ENCODE peak calls at places on chromosomes 11 and 22, in eight cellular contexts. One of them, this sample, is unnamed. For H3K4me1, the result is how much of the 10 kb centered on the place peaks cover.

GRCh38 chr22:29344137-29344536 is 28.6 kb upstream of the RASL10A start:
- DNase-seq in thoracic aorta: peak
- DNase-seq in kidney: no peak
- DNase-seq in tibial nerve: no peak
- DNase-seq in Panc1: peak
- DNase-seq in BE2C: peak
- DNase-seq in endodermal cell: no peak
- DNase-seq in Peyer's patch: no peak
- DNase-seq in this sample: peak

GRCh38 chr22:37273846-37274225 is 8.5 kb upstream of the CYTH4 start:
- DNase-seq in thoracic aorta: no peak
- DNase-seq in endodermal cell: no peak
- DNase-seq in kidney: no peak
- DNase-seq in tibial nerve: no peak
- DNase-seq in Panc1: no peak
- DNase-seq in Peyer's patch: no peak
- DNase-seq in BE2C: no peak
- DNase-seq in this sample: no peak

GRCh38 chr22:24420072-24420976 is 7.1 kb upstream of the ADORA2A start:
- DNase-seq in thoracic aorta: no peak
- DNase-seq in BE2C: no peak
- DNase-seq in kidney: peak
- DNase-seq in Peyer's patch: no peak
- DNase-seq in endodermal cell: no peak
- DNase-seq in tibial nerve: no peak
- DNase-seq in Panc1: no peak
- DNase-seq in this sample: no peak

GRCh38 chr11:111526501-111526900 is 11.9 kb downstream of the HOATZ start:
- DNase-seq in tibial nerve: no peak
- DNase-seq in Peyer's patch: no peak
- DNase-seq in Panc1: peak
- DNase-seq in endodermal cell: no peak
- DNase-seq in kidney: no peak
- DNase-seq in thoracic aorta: no peak
- DNase-seq in BE2C: no peak
- DNase-seq in this sample: no peak

GRCh38 chr11:79404325-79404724 is 36.5 kb downstream of the TENM4 start:
- DNase-seq in kidney: no peak
- DNase-seq in thoracic aorta: no peak
- DNase-seq in tibial nerve: peak
- DNase-seq in endodermal cell: no peak
- DNase-seq in BE2C: no peak
- DNase-seq in Peyer's patch: no peak
- DNase-seq in Panc1: no peak
- DNase-seq in this sample: no peak

GRCh38 chr22:25482868-25483639 is 81.4 kb upstream of the GRK3 start:
- DNase-seq in endodermal cell: no peak
- DNase-seq in tibial nerve: no peak
- DNase-seq in Peyer's patch: no peak
- DNase-seq in Panc1: no peak
- DNase-seq in thoracic aorta: no peak
- DNase-seq in BE2C: no peak
- DNase-seq in kidney: no peak
- DNase-seq in this sample: no peak

GRCh38 chr22:16974298-16975084 is 33.5 kb downstream of the GAB4 start:
- DNase-seq in Peyer's patch: no peak
- DNase-seq in kidney: no peak
- DNase-seq in endodermal cell: peak
- DNase-seq in tibial nerve: no peak
- DNase-seq in thoracic aorta: no peak
- DNase-seq in BE2C: no peak
- DNase-seq in Panc1: no peak
- DNase-seq in this sample: no peak

GRCh38 chr11:14645247-14645912 is 1.8 kb downstream of the PDE3B start:
- DNase-seq in Panc1: no peak
- DNase-seq in BE2C: no peak
- DNase-seq in endodermal cell: no peak
- DNase-seq in kidney: no peak
- DNase-seq in thoracic aorta: no peak
- DNase-seq in tibial nerve: no peak
- DNase-seq in Peyer's patch: no peak
- DNase-seq in this sample: no peak

GRCh38 chr11:77522215-77522614 is 48.3 kb upstream of the PAK1 start:
- DNase-seq in endodermal cell: no peak
- DNase-seq in Peyer's patch: no peak
- DNase-seq in tibial nerve: no peak
- DNase-seq in Panc1: no peak
- DNase-seq in kidney: no peak
- DNase-seq in thoracic aorta: no peak
- DNase-seq in BE2C: no peak
- DNase-seq in this sample: no peak

GRCh38 chr22:23151827-23152226 is 6.5 kb downstream of the RAB36 start:
- DNase-seq in BE2C: no peak
- DNase-seq in Panc1: no peak
- DNase-seq in tibial nerve: no peak
- DNase-seq in kidney: peak
- DNase-seq in Peyer's patch: no peak
- DNase-seq in endodermal cell: no peak
- DNase-seq in thoracic aorta: no peak
- DNase-seq in this sample: no peak

DNA sequence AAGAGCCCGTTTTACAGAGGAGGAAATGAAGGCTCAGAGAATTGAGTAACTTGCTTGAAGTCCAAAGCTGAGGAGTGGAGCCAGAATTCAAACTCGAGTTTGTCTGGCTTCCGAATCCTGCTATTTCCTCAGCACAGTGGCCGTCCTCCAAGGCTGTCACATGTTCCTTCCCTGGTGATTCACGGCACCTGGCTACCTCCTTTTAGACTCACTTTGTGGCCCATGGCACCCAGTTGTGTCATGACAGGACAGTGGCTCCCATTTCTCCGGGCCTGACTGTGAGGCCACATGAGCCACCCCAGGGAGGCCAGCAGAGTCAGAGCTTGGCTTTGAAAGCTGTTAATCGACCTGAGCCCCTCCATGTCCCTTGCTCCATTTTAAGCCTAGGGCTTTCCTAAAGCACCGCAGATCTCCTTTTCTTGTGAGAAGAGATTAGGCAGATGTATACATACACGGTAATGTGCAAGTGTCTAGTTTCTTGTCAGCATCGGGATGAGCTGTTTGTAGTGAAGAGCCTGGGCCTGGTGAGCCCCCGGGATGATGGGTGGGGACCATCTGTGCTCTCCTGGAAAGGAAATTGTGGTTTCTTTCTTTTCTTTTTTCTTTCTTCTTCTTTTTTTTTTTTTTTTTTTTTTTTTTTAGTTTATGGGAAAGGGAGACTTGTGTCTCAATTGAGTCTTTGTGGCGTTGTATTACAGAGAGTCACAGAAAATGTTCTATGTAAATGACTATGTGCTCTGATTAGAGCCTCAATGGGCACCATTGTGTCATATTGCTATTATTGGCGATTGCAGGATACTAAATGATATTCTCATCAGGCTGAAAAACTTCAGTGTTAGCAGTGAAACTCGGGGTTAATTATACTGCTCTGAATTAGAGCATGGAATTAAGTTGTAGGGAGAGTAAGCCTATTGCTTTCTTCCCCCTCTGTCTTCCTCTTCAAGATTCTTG is 54.8 kb downstream of the PTPRJ start:
- DNase-seq in tibial nerve: peak
- DNase-seq in kidney: peak
- DNase-seq in Peyer's patch: no peak
- DNase-seq in thoracic aorta: peak
- DNase-seq in Panc1: no peak
- DNase-seq in BE2C: no peak
- DNase-seq in endodermal cell: no peak
- DNase-seq in this sample: no peak
- H3K4me1 ChIP-seq in tibial nerve: half or more
- H3K4me1 ChIP-seq in kidney: under half
- H3K4me1 ChIP-seq in Peyer's patch: under half
- H3K4me1 ChIP-seq in thoracic aorta: under half
- H3K4me1 ChIP-seq in Panc1: under half
- H3K4me1 ChIP-seq in BE2C: under half
- H3K4me1 ChIP-seq in endodermal cell: under half
- H3K4me1 ChIP-seq in this sample: under half

GRCh38 chr11:120293038-120293800 is 31.9 kb upstream of the TLCD5 start:
- DNase-seq in thoracic aorta: no peak
- DNase-seq in BE2C: no peak
- DNase-seq in kidney: no peak
- DNase-seq in Panc1: no peak
- DNase-seq in endodermal cell: no peak
- DNase-seq in Peyer's patch: no peak
- DNase-seq in tibial nerve: no peak
- DNase-seq in this sample: no peak
- TF ChIP-seq CTCF in thoracic aorta: no peak
- TF ChIP-seq CTCF in BE2C: no peak
- TF ChIP-seq CTCF in kidney: no peak
- TF ChIP-seq CTCF in Panc1: no peak
- TF ChIP-seq CTCF in endodermal cell: no peak
- TF ChIP-seq CTCF in Peyer's patch: no peak
- TF ChIP-seq CTCF in tibial nerve: no peak
- TF ChIP-seq CTCF in this sample: no peak

DNA sequence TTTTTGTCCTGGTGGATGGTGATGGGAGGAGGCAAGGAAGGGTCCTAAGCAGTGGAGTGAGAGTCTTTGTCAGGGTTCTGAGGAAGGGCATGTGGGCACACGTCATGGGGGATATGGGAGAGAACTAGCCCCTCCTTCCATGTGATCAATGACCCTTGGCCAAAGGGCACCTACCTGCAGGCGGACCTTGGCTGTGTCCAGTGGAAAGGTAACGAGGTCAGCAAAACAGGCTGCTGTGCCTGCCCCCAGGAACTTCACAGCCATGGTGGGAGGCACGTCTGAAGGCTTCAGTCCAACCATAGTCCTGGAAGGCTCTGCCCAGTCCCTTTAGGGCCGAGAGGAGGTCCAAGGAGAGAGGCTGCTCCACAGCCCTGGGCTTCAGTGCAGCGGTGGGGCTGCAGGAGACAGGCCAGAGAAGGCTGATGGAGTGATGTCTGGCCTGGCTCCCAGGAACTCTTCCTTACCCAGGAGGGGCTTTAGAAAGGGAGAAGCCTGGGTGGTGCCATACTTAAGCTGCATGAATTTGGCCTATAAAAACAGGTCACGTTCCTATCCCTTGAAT is 2.1 kb downstream of the UCP3 start:
- DNase-seq in thoracic aorta: no peak
- DNase-seq in Peyer's patch: no peak
- DNase-seq in tibial nerve: no peak
- DNase-seq in BE2C: no peak
- DNase-seq in endodermal cell: no peak
- DNase-seq in Panc1: no peak
- DNase-seq in kidney: no peak
- DNase-seq in this sample: no peak
- H3K4me1 ChIP-seq in thoracic aorta: under half
- H3K4me1 ChIP-seq in Peyer's patch: under half
- H3K4me1 ChIP-seq in tibial nerve: under half
- H3K4me1 ChIP-seq in BE2C: under half
- H3K4me1 ChIP-seq in endodermal cell: under half
- H3K4me1 ChIP-seq in Panc1: under half
- H3K4me1 ChIP-seq in kidney: under half
- H3K4me1 ChIP-seq in this sample: under half

GRCh38 chr11:1309498-1310314 is at the start of gene TOLLIP:
- DNase-seq in kidney: peak
- DNase-seq in thoracic aorta: peak
- DNase-seq in BE2C: peak
- DNase-seq in tibial nerve: peak
- DNase-seq in Peyer's patch: peak
- DNase-seq in Panc1: peak
- DNase-seq in endodermal cell: peak
- DNase-seq in this sample: peak
- TF ChIP-seq CTCF in kidney: peak
- TF ChIP-seq CTCF in thoracic aorta: peak
- TF ChIP-seq CTCF in BE2C: no peak
- TF ChIP-seq CTCF in tibial nerve: peak
- TF ChIP-seq CTCF in Peyer's patch: no peak
- TF ChIP-seq CTCF in Panc1: peak
- TF ChIP-seq CTCF in endodermal cell: no peak
- TF ChIP-seq CTCF in this sample: no peak

GRCh38 chr11:59216654-59217640 is 4.2 kb upstream of the MPEG1 start:
- DNase-seq in tibial nerve: peak
- DNase-seq in endodermal cell: no peak
- DNase-seq in thoracic aorta: no peak
- DNase-seq in kidney: no peak
- DNase-seq in BE2C: no peak
- DNase-seq in Panc1: no peak
- DNase-seq in Peyer's patch: no peak
- DNase-seq in this sample: no peak
- H3K4me1 ChIP-seq in tibial nerve: half or more
- H3K4me1 ChIP-seq in endodermal cell: under half
- H3K4me1 ChIP-seq in thoracic aorta: under half
- H3K4me1 ChIP-seq in kidney: under half
- H3K4me1 ChIP-seq in BE2C: under half
- H3K4me1 ChIP-seq in Panc1: under half
- H3K4me1 ChIP-seq in Peyer's patch: under half
- H3K4me1 ChIP-seq in this sample: under half

This sample was measured in upper lobe of right lung.